ENCODE peak calls at places on chromosomes 6 and 20, in ten cellular contexts. One of them, this sample, is unnamed.

GRCh38 chr6:169838291-169839028 is 87.0 kb downstream of the ERMARD start:
- DNase-seq in GM13976: no peak
- DNase-seq in renal cortical epithelial cell: no peak
- DNase-seq in SHP77 treated with DMSO at 0.1 percent for 48 hours: no peak
- DNase-seq in effector CD4-positive, alpha-beta T cell: no peak
- DNase-seq in ureter: no peak
- DNase-seq in H7: peak
- DNase-seq in brain microvascular endothelial cell: no peak
- DNase-seq in transverse colon: no peak
- DNase-seq in mucosa of gallbladder: peak
- DNase-seq in this sample: no peak

GRCh38 chr20:48649868-48650267 is 177.9 kb downstream of the PREX1 start:
- DNase-seq in GM13976: no peak
- DNase-seq in renal cortical epithelial cell: no peak
- DNase-seq in SHP77 treated with DMSO at 0.1 percent for 48 hours: no peak
- DNase-seq in effector CD4-positive, alpha-beta T cell: no peak
- DNase-seq in ureter: no peak
- DNase-seq in H7: no peak
- DNase-seq in brain microvascular endothelial cell: no peak
- DNase-seq in transverse colon: no peak
- DNase-seq in mucosa of gallbladder: no peak
- DNase-seq in this sample: no peak

GRCh38 chr6:2949121-2949520 is 22.2 kb downstream of the SERPINB6 start:
- DNase-seq in GM13976: no peak
- DNase-seq in renal cortical epithelial cell: no peak
- DNase-seq in SHP77 treated with DMSO at 0.1 percent for 48 hours: no peak
- DNase-seq in effector CD4-positive, alpha-beta T cell: no peak
- DNase-seq in ureter: no peak
- DNase-seq in H7: no peak
- DNase-seq in brain microvascular endothelial cell: no peak
- DNase-seq in transverse colon: no peak
- DNase-seq in mucosa of gallbladder: peak
- DNase-seq in this sample: no peak

GRCh38 chr6:67634199-67634598 is 1000.9 kb upstream of the ADGRB3 start:
- DNase-seq in GM13976: no peak
- DNase-seq in renal cortical epithelial cell: no peak
- DNase-seq in SHP77 treated with DMSO at 0.1 percent for 48 hours: no peak
- DNase-seq in effector CD4-positive, alpha-beta T cell: no peak
- DNase-seq in ureter: no peak
- DNase-seq in H7: no peak
- DNase-seq in brain microvascular endothelial cell: no peak
- DNase-seq in transverse colon: no peak
- DNase-seq in mucosa of gallbladder: no peak
- DNase-seq in this sample: no peak

GRCh38 chr6:161140554-161140875 is 133.3 kb downstream of the AGPAT4 start:
- DNase-seq in GM13976: no peak
- DNase-seq in renal cortical epithelial cell: no peak
- DNase-seq in SHP77 treated with DMSO at 0.1 percent for 48 hours: no peak
- DNase-seq in effector CD4-positive, alpha-beta T cell: no peak
- DNase-seq in ureter: no peak
- DNase-seq in H7: peak
- DNase-seq in brain microvascular endothelial cell: no peak
- DNase-seq in transverse colon: no peak
- DNase-seq in mucosa of gallbladder: no peak
- DNase-seq in this sample: no peak

GRCh38 chr20:64193058-64193457 is 28.8 kb downstream of the MYT1 start:
- DNase-seq in GM13976: no peak
- DNase-seq in renal cortical epithelial cell: no peak
- DNase-seq in SHP77 treated with DMSO at 0.1 percent for 48 hours: no peak
- DNase-seq in effector CD4-positive, alpha-beta T cell: no peak
- DNase-seq in ureter: no peak
- DNase-seq in H7: no peak
- DNase-seq in brain microvascular endothelial cell: no peak
- DNase-seq in transverse colon: no peak
- DNase-seq in mucosa of gallbladder: no peak
- DNase-seq in this sample: no peak

GRCh38 chr20:63434599-63435378 is 37.7 kb downstream of the KCNQ2 start:
- DNase-seq in GM13976: peak
- DNase-seq in renal cortical epithelial cell: peak
- DNase-seq in SHP77 treated with DMSO at 0.1 percent for 48 hours: peak
- DNase-seq in effector CD4-positive, alpha-beta T cell: peak
- DNase-seq in ureter: no peak
- DNase-seq in H7: peak
- DNase-seq in brain microvascular endothelial cell: peak
- DNase-seq in transverse colon: peak
- DNase-seq in mucosa of gallbladder: peak
- DNase-seq in this sample: peak

GRCh38 chr6:107304421-107305025 is 154.8 kb downstream of the PDSS2 start:
- DNase-seq in GM13976: no peak
- DNase-seq in renal cortical epithelial cell: peak
- DNase-seq in SHP77 treated with DMSO at 0.1 percent for 48 hours: no peak
- DNase-seq in effector CD4-positive, alpha-beta T cell: no peak
- DNase-seq in ureter: no peak
- DNase-seq in H7: no peak
- DNase-seq in brain microvascular endothelial cell: peak
- DNase-seq in transverse colon: no peak
- DNase-seq in mucosa of gallbladder: no peak
- DNase-seq in this sample: no peak

GRCh38 chr20:61890210-61890609 is 175.5 kb downstream of the TAF4 start:
- DNase-seq in GM13976: no peak
- DNase-seq in renal cortical epithelial cell: no peak
- DNase-seq in SHP77 treated with DMSO at 0.1 percent for 48 hours: no peak
- DNase-seq in effector CD4-positive, alpha-beta T cell: no peak
- DNase-seq in ureter: no peak
- DNase-seq in H7: no peak
- DNase-seq in brain microvascular endothelial cell: no peak
- DNase-seq in transverse colon: no peak
- DNase-seq in mucosa of gallbladder: no peak
- DNase-seq in this sample: no peak

GRCh38 chr20:17749628-17749978 is 49.8 kb downstream of the BANF2 start:
- DNase-seq in GM13976: no peak
- DNase-seq in renal cortical epithelial cell: no peak
- DNase-seq in SHP77 treated with DMSO at 0.1 percent for 48 hours: no peak
- DNase-seq in effector CD4-positive, alpha-beta T cell: no peak
- DNase-seq in ureter: no peak
- DNase-seq in H7: no peak
- DNase-seq in brain microvascular endothelial cell: no peak
- DNase-seq in transverse colon: no peak
- DNase-seq in mucosa of gallbladder: no peak
- DNase-seq in this sample: no peak

GRCh38 chr6:99467509-99468106 is 42.5 kb upstream of the PNISR start:
- DNase-seq in GM13976: peak
- DNase-seq in renal cortical epithelial cell: peak
- DNase-seq in SHP77 treated with DMSO at 0.1 percent for 48 hours: no peak
- DNase-seq in effector CD4-positive, alpha-beta T cell: no peak
- DNase-seq in ureter: no peak
- DNase-seq in H7: peak
- DNase-seq in brain microvascular endothelial cell: no peak
- DNase-seq in transverse colon: no peak
- DNase-seq in mucosa of gallbladder: no peak
- DNase-seq in this sample: no peak

GRCh38 chr6:124372076-124372475 is 568.4 kb downstream of the NKAIN2 start:
- DNase-seq in GM13976: no peak
- DNase-seq in renal cortical epithelial cell: no peak
- DNase-seq in SHP77 treated with DMSO at 0.1 percent for 48 hours: peak
- DNase-seq in effector CD4-positive, alpha-beta T cell: no peak
- DNase-seq in ureter: no peak
- DNase-seq in H7: no peak
- DNase-seq in brain microvascular endothelial cell: no peak
- DNase-seq in transverse colon: no peak
- DNase-seq in mucosa of gallbladder: no peak
- DNase-seq in this sample: no peak

GRCh38 chr6:157058574-157058973 is 264.7 kb downstream of the TMEM242 start:
- DNase-seq in GM13976: no peak
- DNase-seq in renal cortical epithelial cell: no peak
- DNase-seq in SHP77 treated with DMSO at 0.1 percent for 48 hours: no peak
- DNase-seq in effector CD4-positive, alpha-beta T cell: no peak
- DNase-seq in ureter: no peak
- DNase-seq in H7: no peak
- DNase-seq in brain microvascular endothelial cell: no peak
- DNase-seq in transverse colon: no peak
- DNase-seq in mucosa of gallbladder: no peak
- DNase-seq in this sample: no peak

GRCh38 chr6:157219201-157220200 is 103.8 kb downstream of the TMEM242 start:
- DNase-seq in GM13976: no peak
- DNase-seq in renal cortical epithelial cell: peak
- DNase-seq in SHP77 treated with DMSO at 0.1 percent for 48 hours: no peak
- DNase-seq in effector CD4-positive, alpha-beta T cell: no peak
- DNase-seq in ureter: no peak
- DNase-seq in H7: peak
- DNase-seq in brain microvascular endothelial cell: peak
- DNase-seq in transverse colon: no peak
- DNase-seq in mucosa of gallbladder: no peak
- DNase-seq in this sample: no peak

GRCh38 chr20:23773127-23773526 is 22.4 kb upstream of the CST1 start:
- DNase-seq in GM13976: no peak
- DNase-seq in renal cortical epithelial cell: no peak
- DNase-seq in SHP77 treated with DMSO at 0.1 percent for 48 hours: no peak
- DNase-seq in effector CD4-positive, alpha-beta T cell: no peak
- DNase-seq in ureter: no peak
- DNase-seq in H7: no peak
- DNase-seq in brain microvascular endothelial cell: no peak
- DNase-seq in transverse colon: no peak
- DNase-seq in mucosa of gallbladder: no peak
- DNase-seq in this sample: no peak

GRCh38 chr6:152313542-152314482 is 323.4 kb downstream of the SYNE1 start:
- DNase-seq in GM13976: no peak
- DNase-seq in renal cortical epithelial cell: no peak
- DNase-seq in SHP77 treated with DMSO at 0.1 percent for 48 hours: no peak
- DNase-seq in effector CD4-positive, alpha-beta T cell: no peak
- DNase-seq in ureter: no peak
- DNase-seq in H7: no peak
- DNase-seq in brain microvascular endothelial cell: peak
- DNase-seq in transverse colon: no peak
- DNase-seq in mucosa of gallbladder: no peak
- DNase-seq in this sample: no peak

GRCh38 chr20:33532753-33533459 is 43.0 kb downstream of the CBFA2T2 start:
- DNase-seq in GM13976: no peak
- DNase-seq in renal cortical epithelial cell: no peak
- DNase-seq in SHP77 treated with DMSO at 0.1 percent for 48 hours: no peak
- DNase-seq in effector CD4-positive, alpha-beta T cell: no peak
- DNase-seq in ureter: no peak
- DNase-seq in H7: no peak
- DNase-seq in brain microvascular endothelial cell: no peak
- DNase-seq in transverse colon: no peak
- DNase-seq in mucosa of gallbladder: no peak
- DNase-seq in this sample: no peak

This sample was measured in stimulated activated naive B cell treated with anti-CD40 and anti-IgM and Interleukin-4, amounts not matched to agents 10 μg/mL and 1 μg/mL and 100 μg/mL, for 72 hours.